ENCODE peak calls at places on chromosomes 2 and 18, in four cellular contexts. W is Peyer's patch, N is adrenal gland, C is brain microvascular endothelial cell. D is an unnamed sample.

GRCh38 chr2:168165418-168165817 is 82.0 kb downstream of the STK39 start:
- DNase-seq in W (no peak), N (no peak), C (peak), D (no peak)

GRCh38 chr2:119112770-119113488 is 45.6 kb downstream of the C1QL2 start:
- DNase-seq in W (no peak), N (no peak), C (no peak), D (no peak)

GRCh38 chr2:111896007-111896406 is 2.4 kb upstream of the MERTK start:
- DNase-seq in W (no peak), N (peak), C (no peak), D (no peak)

GRCh38 chr2:240901986-240902614 is 4.0 kb upstream of the CROCC2 start:
- DNase-seq in W (no peak), N (no peak), C (no peak), D (no peak)

GRCh38 chr18:36309436-36310391 is 12.2 kb downstream of the FHOD3 start:
- DNase-seq in W (no peak), N (peak), C (peak), D (no peak)

GRCh38 chr2:173964565-173965371 is 405 bp downstream of the SP3 start:
- DNase-seq in W (peak), N (peak), C (peak), D (peak)

GRCh38 chr2:239629936-239630617 is 229.3 kb upstream of the HDAC4 start:
- DNase-seq in W (no peak), N (no peak), C (no peak), D (no peak)

GRCh38 chr2:224520064-224520463 is 65.1 kb downstream of the CUL3 start:
- DNase-seq in W (no peak), N (no peak), C (peak), D (no peak)

GRCh38 chr18:34370704-34371405 is 146.1 kb upstream of the NOL4 start:
- DNase-seq in W (no peak), N (no peak), C (no peak), D (no peak)

GRCh38 chr2:189676471-189676870 is 2.0 kb downstream of the ANKAR start:
- DNase-seq in W (no peak), N (no peak), C (peak), D (no peak)

GRCh38 chr2:150167711-150168110 is 319.8 kb downstream of the RND3 start:
- DNase-seq in W (no peak), N (no peak), C (peak), D (no peak)

GRCh38 chr18:67104700-67105284 is 411.7 kb downstream of the DSEL start:
- DNase-seq in W (no peak), N (peak), C (peak), D (peak)

GRCh38 chr2:23636412-23636811 is 251.4 kb downstream of the KLHL29 start:
- DNase-seq in W (no peak), N (peak), C (no peak), D (no peak)

GRCh38 chr2:42558827-42559226 is 9.6 kb upstream of the MTA3 start:
- DNase-seq in W (peak), N (no peak), C (no peak), D (no peak)

GRCh38 chr2:204776781-204777559 is 231.7 kb downstream of the PARD3B start:
- DNase-seq in W (no peak), N (no peak), C (peak), D (no peak)

GRCh38 chr2:20129320-20130274 is 78.2 kb upstream of the LAPTM4A start:
- DNase-seq in W (peak), N (no peak), C (no peak), D (no peak)

GRCh38 chr2:239730897-239731296 is 294.2 kb downstream of the NDUFA10 start:
- DNase-seq in W (peak), N (no peak), C (no peak), D (no peak)

GRCh38 chr2:112032615-112033457 is 22.2 kb upstream of the TMEM87B start:
- DNase-seq in W (no peak), N (peak), C (peak), D (no peak)

GRCh38 chr2:156436477-156437085 is 402 bp downstream of the GPD2 start:
- DNase-seq in W (no peak), N (no peak), C (no peak), D (no peak)

GRCh38 chr2:34549710-34550345 is 950.7 kb upstream of the FAM98A start:
- DNase-seq in W (no peak), N (no peak), C (no peak), D (no peak)

GRCh38 chr2:138030459-138030858 is 66.2 kb downstream of the HNMT start:
- DNase-seq in W (no peak), N (no peak), C (peak), D (no peak)

DNA sequence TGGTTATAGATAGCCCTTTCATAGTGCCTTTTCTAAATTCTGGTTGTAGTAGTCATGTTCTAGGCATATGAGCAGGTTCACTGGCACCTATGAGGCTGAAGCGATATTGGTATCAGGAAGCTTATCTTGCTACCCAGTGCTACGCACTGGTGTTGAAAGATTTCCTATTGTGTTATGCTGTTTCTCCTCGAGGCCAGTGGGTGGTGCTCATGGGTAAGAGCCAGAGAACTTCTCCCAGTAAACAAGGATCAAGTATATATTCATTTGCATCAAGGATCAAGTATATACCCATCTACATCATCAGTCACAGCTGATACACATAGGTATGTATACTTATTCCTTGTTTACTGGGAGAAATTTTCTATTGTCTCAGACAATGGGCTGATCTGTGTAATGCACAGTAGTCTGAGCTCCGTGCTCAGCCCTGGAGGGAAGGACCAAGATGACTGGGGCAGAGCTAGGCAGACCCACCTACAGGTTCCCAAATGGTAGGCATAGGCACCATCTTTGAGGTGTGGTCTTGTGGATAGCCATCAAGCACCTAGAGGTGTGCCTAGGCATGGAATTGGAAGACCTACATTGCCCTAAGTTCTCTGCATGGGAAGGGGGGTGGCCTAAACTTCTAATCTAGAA is 101.2 kb upstream of the GALNT13 start:
- DNase-seq in W (no peak), N (no peak), C (no peak), D (no peak)
- TF ChIP-seq CTCF in W (peak), N (no peak), C (peak), D (no peak)

GRCh38 chr2:74873678-74874640 is 40.0 kb downstream of the HK2 start:
- DNase-seq in W (no peak), N (no peak), C (no peak), D (no peak)

GRCh38 chr2:74877376-74877775 is 43.4 kb downstream of the HK2 start:
- DNase-seq in W (no peak), N (no peak), C (no peak), D (no peak)

GRCh38 chr2:74877781-74878433 is 44.0 kb downstream of the HK2 start:
- DNase-seq in W (no peak), N (no peak), C (no peak), D (no peak)

GRCh38 chr2:74878551-74878950 is 44.6 kb downstream of the HK2 start:
- DNase-seq in W (no peak), N (no peak), C (no peak), D (no peak)

GRCh38 chr2:74876081-74876886 is 42.4 kb downstream of the HK2 start:
- DNase-seq in W (no peak), N (peak), C (peak), D (no peak)
- H3K27ac ChIP-seq in W (no peak), N (peak), C (no peak), D (no peak)

GRCh38 chr2:154375625-154376020 is 322.9 kb upstream of the KCNJ3 start:
- DNase-seq in W (no peak), N (no peak), C (no peak), D (no peak)
- TF ChIP-seq CTCF in W (peak), N (peak), C (peak), D (peak)

GRCh38 chr2:120243211-120243610 is 9.4 kb upstream of the RALB start:
- DNase-seq in W (peak), N (no peak), C (peak), D (no peak)
- H3K27ac ChIP-seq in W (no peak), N (no peak), C (no peak), D (no peak)

DNA sequence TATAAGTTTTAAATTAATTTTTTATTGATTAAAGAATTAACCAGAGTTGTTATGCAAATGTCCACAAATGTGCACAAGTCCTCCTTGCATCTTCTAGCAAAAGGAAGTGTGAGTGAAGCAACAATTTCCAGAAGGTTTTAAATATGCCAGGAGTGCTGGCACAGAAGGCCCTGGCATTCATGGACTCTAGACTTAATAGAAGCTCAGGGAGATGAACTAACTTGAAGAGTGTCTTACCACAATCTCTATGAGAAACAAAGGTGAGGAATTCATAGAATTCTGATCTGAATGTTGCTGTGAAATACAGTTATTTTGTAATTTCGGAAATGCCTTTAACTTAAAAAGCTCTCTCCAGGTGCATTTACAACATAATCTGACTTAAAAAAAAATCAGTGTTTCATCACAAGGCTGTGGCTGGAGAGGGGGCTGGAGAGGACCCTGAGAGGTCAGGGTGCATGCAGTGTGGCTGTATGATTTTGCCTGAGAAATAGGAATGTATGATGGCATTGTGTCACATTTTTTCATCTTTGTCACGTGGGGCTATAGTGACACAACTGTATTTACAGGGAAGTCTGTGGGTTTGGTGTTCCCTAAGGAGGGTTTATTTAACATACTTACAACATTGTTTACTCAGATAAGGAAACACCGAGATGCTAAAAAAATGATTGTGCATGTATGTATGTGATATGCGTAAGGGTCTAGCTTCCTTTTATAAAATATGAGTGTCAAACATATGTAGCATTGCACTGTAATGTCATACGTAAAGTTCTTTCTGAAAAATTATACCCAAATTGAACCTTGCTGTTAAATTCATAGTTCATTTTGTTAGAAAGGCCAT is 66.2 kb downstream of the MAP4K4 start:
- DNase-seq in W (no peak), N (no peak), C (no peak), D (no peak)
- TF ChIP-seq CTCF in W (no peak), N (no peak), C (no peak), D (no peak)

GRCh38 chr2:98743835-98744234 is 12.9 kb upstream of the MGAT4A start:
- DNase-seq in W (no peak), N (no peak), C (no peak), D (no peak)
- H3K27ac ChIP-seq in W (no peak), N (no peak), C (no peak), D (no peak)

DNA sequence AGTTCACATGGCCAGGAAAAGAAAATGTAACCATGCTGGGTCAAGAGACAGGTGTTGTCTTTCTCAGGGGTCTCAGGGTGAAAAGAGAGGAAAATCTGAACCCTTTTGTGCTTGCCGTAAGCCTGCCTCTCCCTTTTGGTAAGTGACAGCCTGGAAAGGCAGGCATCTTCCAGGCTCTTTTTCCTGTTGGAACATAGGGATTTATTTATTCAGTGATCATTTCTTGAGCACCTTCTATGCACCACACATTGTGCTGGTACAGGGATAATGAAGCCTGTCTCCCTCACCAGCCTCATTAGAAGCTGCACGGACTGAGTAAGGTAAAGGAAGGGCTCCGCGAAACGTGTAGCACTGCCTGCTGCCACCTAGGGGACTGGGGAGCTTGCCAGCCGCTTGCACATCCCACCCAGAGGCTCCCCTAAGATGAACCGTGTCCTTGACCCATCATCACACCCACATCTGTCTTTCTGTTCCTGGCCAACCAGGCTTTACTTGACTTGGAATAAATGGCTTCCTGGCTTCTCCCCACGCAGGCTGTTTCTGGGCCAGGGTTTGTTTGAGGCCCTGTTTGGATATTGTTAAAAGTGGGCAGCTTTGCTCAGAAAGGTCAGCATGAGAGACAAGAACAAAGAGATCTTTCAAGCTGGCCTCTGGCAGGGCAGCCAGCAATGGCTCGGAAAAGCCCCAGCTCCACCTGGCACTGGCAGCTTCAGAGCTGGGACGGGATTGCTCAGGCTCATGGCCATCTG is 73.3 kb upstream of the MCFD2 start:
- DNase-seq in W (no peak), N (peak), C (no peak), D (no peak)
- TF ChIP-seq CTCF in W (no peak), N (no peak), C (peak), D (no peak)

DNA sequence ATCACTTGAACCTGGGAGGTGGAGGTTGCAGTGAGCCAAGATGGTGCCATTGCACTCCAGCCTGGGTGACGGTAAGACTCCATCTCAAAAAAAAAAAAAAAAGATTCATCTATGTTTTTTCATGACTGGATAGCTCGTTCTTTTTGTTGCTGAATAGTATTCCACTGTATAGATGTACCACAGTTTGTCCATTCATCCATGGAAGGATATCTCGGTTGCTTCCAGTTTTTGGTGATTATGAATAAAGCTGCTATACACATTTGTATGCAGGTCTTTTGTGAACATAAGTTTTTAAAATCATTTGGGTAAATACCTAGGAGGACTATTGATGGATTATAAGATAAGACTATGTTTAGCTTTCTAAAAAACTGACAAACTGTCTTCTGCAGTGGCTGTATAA is 90.8 kb downstream of the ACOXL start:
- DNase-seq in W (no peak), N (no peak), C (no peak), D (no peak)
- H3K27ac ChIP-seq in W (no peak), N (no peak), C (no peak), D (no peak)

GRCh38 chr2:162798407-162798806 is 40.2 kb downstream of the KCNH7 start:
- DNase-seq in W (no peak), N (no peak), C (no peak), D (no peak)

GRCh38 chr2:162795312-162795711 is 43.3 kb downstream of the KCNH7 start:
- DNase-seq in W (no peak), N (no peak), C (no peak), D (no peak)
- TF ChIP-seq CTCF in W (peak), N (peak), C (peak), D (no peak)